ENCODE peak calls at places on chromosomes 1 and 21, in eight cellular contexts. A is pancreas; V is K562; U is CD8-positive, alpha-beta T cell; B is sigmoid colon; M is dorsolateral prefrontal cortex; Z is heart left ventricle; S is GM23338. T is an unnamed sample. For H3K27me3, the result is how much of the 10 kb centered on the place peaks cover.

GRCh38 chr1:41152622-41153044 is 89.5 kb downstream of the SCMH1 start:
- DNase-seq in A (no peak), V (no peak), B (peak), U (no peak), S (no peak), M (no peak), Z (no peak), T (no peak)

GRCh38 chr1:89918794-89919155 is 76.1 kb upstream of the ZNF326 start:
- DNase-seq in A (no peak), U (no peak), B (no peak), Z (no peak), M (no peak), S (no peak), V (no peak), T (no peak)

GRCh38 chr1:222465211-222466041 is 82.5 kb downstream of the HHIPL2 start:
- DNase-seq in A (peak), V (peak), U (peak), M (peak), S (peak), B (peak), Z (peak), T (peak)

GRCh38 chr1:58500036-58500435 is 46.5 kb downstream of the OMA1 start:
- DNase-seq in A (no peak), S (no peak), U (no peak), Z (no peak), V (no peak), B (no peak), M (no peak), T (no peak)

GRCh38 chr1:161743231-161743630 is 6.4 kb upstream of the DUSP12 start:
- DNase-seq in Z (no peak), S (peak), B (no peak), A (no peak), M (no peak), U (no peak), V (no peak), T (no peak)

GRCh38 chr1:115718011-115718754 is 50.3 kb downstream of the CASQ2 start:
- DNase-seq in M (no peak), U (no peak), Z (no peak), A (no peak), S (no peak), B (no peak), V (no peak), T (no peak)

GRCh38 chr1:46522184-46522968 is 29.1 kb downstream of the KNCN start:
- DNase-seq in V (peak), U (no peak), B (no peak), M (no peak), S (no peak), Z (no peak), A (no peak), T (no peak)

GRCh38 chr1:160855181-160855981 is 7.3 kb downstream of the CD244 start:
- DNase-seq in S (no peak), U (peak), V (no peak), M (no peak), Z (no peak), B (no peak), A (no peak), T (no peak)

GRCh38 chr1:36476945-36477344 is 5.8 kb downstream of the CSF3R start:
- DNase-seq in Z (no peak), M (no peak), S (no peak), A (no peak), B (no peak), V (no peak), U (no peak), T (no peak)

GRCh38 chr21:41236361-41236973 is 68.5 kb downstream of the BACE2 start:
- DNase-seq in B (no peak), A (no peak), V (no peak), M (no peak), S (no peak), Z (no peak), U (no peak), T (no peak)

GRCh38 chr1:109906160-109906838 is 4.3 kb upstream of the CSF1 start:
- DNase-seq in A (no peak), V (no peak), Z (no peak), B (no peak), S (no peak), U (peak), M (no peak), T (peak)

GRCh38 chr1:156480411-156481192 is 20.0 kb downstream of the MEF2D start:
- DNase-seq in B (peak), S (peak), A (no peak), U (peak), Z (peak), M (no peak), V (peak), T (peak)

GRCh38 chr1:12003762-12004161 is 15.5 kb upstream of the MIIP start:
- DNase-seq in A (no peak), S (no peak), V (no peak), B (no peak), Z (no peak), M (no peak), U (no peak), T (no peak)

GRCh38 chr1:19813651-19813960 is 1.5 kb downstream of the RNF186 start:
- DNase-seq in V (no peak), B (no peak), U (no peak), Z (no peak), A (no peak), M (no peak), S (no peak), T (no peak)

GRCh38 chr1:39250460-39251240 is 46.2 kb downstream of the MACF1 start:
- DNase-seq in V (no peak), U (no peak), S (no peak), M (no peak), B (no peak), Z (no peak), A (no peak), T (no peak)

GRCh38 chr1:94417702-94417961 is 557 bp upstream of the ABCD3 start:
- DNase-seq in Z (no peak), A (no peak), V (no peak), M (no peak), B (no peak), S (no peak), U (no peak), T (no peak)

GRCh38 chr1:157000686-157001085 is 44.9 kb downstream of the ARHGEF11 start:
- DNase-seq in M (no peak), U (no peak), B (no peak), V (no peak), S (no peak), A (no peak), Z (no peak), T (no peak)

GRCh38 chr21:38960251-38960650 is 154.5 kb downstream of the ETS2 start:
- DNase-seq in A (no peak), M (no peak), Z (no peak), V (no peak), S (no peak), U (no peak), B (no peak), T (no peak)

GRCh38 chr1:234871710-234872262 is 256.9 kb downstream of the TOMM20 start:
- DNase-seq in M (no peak), V (no peak), Z (no peak), B (no peak), U (no peak), A (no peak), S (no peak), T (no peak)

GRCh38 chr1:51131185-51131584 is 29.2 kb downstream of the C1orf185 start:
- DNase-seq in U (no peak), Z (no peak), M (no peak), S (no peak), A (no peak), B (no peak), V (no peak), T (no peak)

GRCh38 chr1:116345830-116346229 is 27.2 kb upstream of the ATP1A1 start:
- DNase-seq in Z (no peak), U (peak), S (peak), B (no peak), V (no peak), A (no peak), M (peak), T (no peak)

GRCh38 chr1:220956861-220957605 is 77.8 kb downstream of the HLX start:
- DNase-seq in Z (no peak), A (peak), M (no peak), S (no peak), V (no peak), U (no peak), B (no peak), T (no peak)

GRCh38 chr1:244200596-244200995 is 149.5 kb downstream of the ZBTB18 start:
- DNase-seq in S (no peak), M (no peak), Z (no peak), A (no peak), V (no peak), U (no peak), B (no peak), T (no peak)

GRCh38 chr1:206951318-206952105 is 5.2 kb upstream of the PIGR start:
- DNase-seq in V (no peak), S (no peak), A (no peak), B (no peak), M (no peak), U (no peak), Z (no peak), T (no peak)

GRCh38 chr1:8911416-8912309 is 33.2 kb upstream of the ENO1 start:
- DNase-seq in U (no peak), A (no peak), M (no peak), B (no peak), S (peak), V (no peak), Z (no peak), T (no peak)

GRCh38 chr21:46218906-46219590 is 9.5 kb downstream of the LSS start:
- DNase-seq in V (no peak), U (no peak), A (no peak), B (peak), M (no peak), Z (no peak), S (no peak), T (no peak)

GRCh38 chr21:33977721-33978369 is 62.2 kb upstream of the ATP5PO start:
- DNase-seq in U (no peak), V (no peak), M (no peak), A (no peak), Z (no peak), B (no peak), S (no peak), T (no peak)

GRCh38 chr1:218991089-218991488 is 182.6 kb upstream of the LYPLAL1 start:
- DNase-seq in S (no peak), U (no peak), M (no peak), A (no peak), V (no peak), B (no peak), Z (no peak), T (no peak)

GRCh38 chr1:71908871-71909390 is 373.4 kb downstream of the NEGR1 start:
- DNase-seq in U (no peak), A (no peak), S (no peak), M (no peak), Z (no peak), B (no peak), V (no peak), T (no peak)

GRCh38 chr1:248850124-248850523 is 8.8 kb downstream of the ZNF692 start:
- DNase-seq in Z (no peak), B (no peak), A (no peak), U (no peak), V (no peak), M (no peak), S (no peak), T (no peak)

GRCh38 chr1:21308847-21309652 is 18.8 kb upstream of the ECE1 start:
- DNase-seq in S (no peak), U (no peak), M (no peak), Z (no peak), B (peak), A (no peak), V (no peak), T (no peak)

GRCh38 chr1:12339410-12339809 is 109.6 kb downstream of the VPS13D start:
- DNase-seq in A (no peak), V (peak), S (peak), M (no peak), U (no peak), Z (peak), B (no peak), T (no peak)

GRCh38 chr1:109307363-109308021 is 681 bp upstream of the MYBPHL start:
- DNase-seq in A (no peak), M (peak), B (peak), V (peak), S (no peak), Z (peak), U (no peak), T (no peak)

GRCh38 chr1:228691926-228692325 is 43.4 kb upstream of the RHOU start:
- DNase-seq in Z (no peak), V (peak), U (no peak), A (peak), B (no peak), M (no peak), S (peak), T (peak)

DNA sequence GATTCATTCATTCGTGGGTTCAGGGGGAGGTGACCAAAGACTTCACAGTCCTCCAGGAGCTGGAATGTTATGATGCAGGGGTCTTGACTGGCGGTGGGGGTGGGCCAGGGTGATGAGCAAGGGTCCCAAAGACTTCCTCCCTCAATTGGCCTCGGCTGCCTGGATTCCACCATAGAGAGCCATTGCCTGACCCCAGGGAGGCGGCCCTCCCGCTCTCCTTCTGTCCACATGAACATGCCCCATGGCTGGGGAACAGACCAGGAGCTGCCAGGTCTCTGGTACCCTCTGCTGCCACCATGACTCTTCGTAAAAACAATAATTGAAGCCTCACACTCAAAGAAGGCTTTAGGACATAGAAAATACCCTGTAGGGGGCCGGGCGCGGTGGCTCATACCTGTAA is 102.5 kb upstream of the CASZ1 start:
- DNase-seq in M (no peak), Z (no peak), V (no peak), S (no peak), U (no peak), A (no peak), B (no peak), T (no peak)
- H3K27me3 ChIP-seq in M (under half), Z (under half), V (half or more), S (under half), U (under half), A (under half), B (under half), T (half or more)

GRCh38 chr1:2966940-2967725 is 54.1 kb upstream of the ACTRT2 start:
- DNase-seq in M (peak), V (no peak), B (peak), A (no peak), U (no peak), S (no peak), Z (no peak), T (no peak)

GRCh38 chr1:2967881-2968280 is 53.4 kb upstream of the ACTRT2 start:
- DNase-seq in A (no peak), Z (no peak), U (no peak), S (no peak), B (peak), V (no peak), M (peak), T (no peak)

GRCh38 chr1:2962946-2963345 is 58.3 kb upstream of the ACTRT2 start:
- DNase-seq in U (no peak), B (peak), V (no peak), A (no peak), Z (no peak), M (no peak), S (no peak), T (no peak)

GRCh38 chr1:2966435-2966834 is 54.8 kb upstream of the ACTRT2 start:
- DNase-seq in B (peak), Z (no peak), V (no peak), A (no peak), M (no peak), S (no peak), U (no peak), T (no peak)

DNA sequence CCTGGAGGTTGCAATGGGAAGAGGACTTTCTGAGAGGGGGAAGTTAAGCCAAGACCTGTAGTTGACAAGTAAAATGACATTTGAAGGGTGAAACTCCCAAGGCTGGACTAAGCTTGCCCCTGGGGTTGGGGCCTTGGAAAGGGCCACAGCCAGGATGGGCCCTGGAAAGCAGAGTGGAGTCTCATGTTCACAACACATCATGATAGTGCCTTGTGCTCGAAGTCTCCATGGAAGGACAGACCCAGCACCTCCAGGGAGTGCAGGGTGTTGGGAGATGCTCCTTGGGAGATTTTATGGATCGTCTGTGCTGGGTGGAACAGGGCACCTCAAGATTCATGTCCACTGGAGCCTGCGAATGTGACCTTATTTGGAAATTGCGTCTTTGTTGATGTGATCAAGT is 55.6 kb upstream of the ACTRT2 start:
- DNase-seq in A (no peak), M (peak), V (no peak), B (peak), Z (no peak), S (no peak), U (no peak), T (no peak)
- TF ChIP-seq CTCF in A (no peak), M (no peak), V (no peak), B (no peak), Z (no peak), S (no peak), U (no peak), T (no peak)

GRCh38 chr1:154944422-154945159 is 8.1 kb upstream of the PMVK start:
- DNase-seq in Z (no peak), M (no peak), U (no peak), B (no peak), V (no peak), A (no peak), S (no peak), T (peak)

GRCh38 chr1:154945160-154945961 is 8.8 kb upstream of the PMVK start:
- DNase-seq in U (no peak), S (no peak), B (no peak), Z (no peak), A (no peak), V (no peak), M (no peak), T (no peak)

GRCh38 chr1:154941332-154941995 is 4.9 kb upstream of the PMVK start:
- DNase-seq in S (peak), B (no peak), A (peak), U (no peak), M (no peak), Z (no peak), V (no peak), T (no peak)

GRCh38 chr1:154945962-154946850 is 9.7 kb upstream of the PMVK start:
- DNase-seq in S (no peak), B (no peak), U (no peak), Z (no peak), A (no peak), V (no peak), M (no peak), T (no peak)

DNA sequence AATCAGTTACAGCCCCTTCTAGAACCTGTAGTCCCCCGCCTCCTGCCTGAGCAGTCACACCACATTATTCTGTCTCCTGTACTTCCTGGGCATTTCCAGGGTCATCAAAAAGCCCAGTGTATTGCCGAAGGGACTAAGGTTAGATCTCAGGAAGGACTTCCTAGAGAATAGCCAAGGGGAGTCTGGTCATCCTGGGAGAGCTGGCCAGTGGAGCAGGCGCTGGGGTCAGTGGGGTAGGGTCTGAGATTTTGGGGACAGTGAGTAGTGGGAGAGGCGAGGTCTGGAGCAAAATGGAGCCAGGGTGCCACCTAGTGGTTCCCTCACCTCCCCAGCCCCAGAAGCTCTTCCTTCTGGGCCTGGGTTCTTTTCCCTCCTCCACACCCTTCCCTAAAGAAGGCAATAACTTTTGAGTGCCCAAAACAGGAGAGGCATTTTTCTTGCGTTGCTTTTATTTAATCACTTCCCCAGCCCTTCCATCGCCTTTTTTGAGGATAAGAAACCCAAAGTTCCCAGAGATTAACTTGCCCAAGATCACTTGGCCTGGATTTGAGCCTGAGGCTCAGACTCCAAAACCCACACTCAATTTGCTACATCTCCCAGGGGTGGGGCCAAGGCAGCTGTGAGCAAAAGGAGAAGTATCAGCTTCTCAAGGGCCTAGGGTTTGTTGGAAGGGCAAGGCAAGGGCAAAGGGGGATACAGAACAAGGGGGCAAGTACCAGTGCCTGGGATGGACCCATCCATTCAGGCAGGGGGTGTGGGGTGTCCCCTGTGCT is 7.3 kb upstream of the PMVK start:
- DNase-seq in A (no peak), Z (no peak), U (no peak), V (peak), S (peak), M (no peak), B (no peak), T (peak)
- H3K27me3 ChIP-seq in A (under half), Z (under half), U (under half), V (under half), S (under half), M (under half), B (under half), T (under half)

DNA sequence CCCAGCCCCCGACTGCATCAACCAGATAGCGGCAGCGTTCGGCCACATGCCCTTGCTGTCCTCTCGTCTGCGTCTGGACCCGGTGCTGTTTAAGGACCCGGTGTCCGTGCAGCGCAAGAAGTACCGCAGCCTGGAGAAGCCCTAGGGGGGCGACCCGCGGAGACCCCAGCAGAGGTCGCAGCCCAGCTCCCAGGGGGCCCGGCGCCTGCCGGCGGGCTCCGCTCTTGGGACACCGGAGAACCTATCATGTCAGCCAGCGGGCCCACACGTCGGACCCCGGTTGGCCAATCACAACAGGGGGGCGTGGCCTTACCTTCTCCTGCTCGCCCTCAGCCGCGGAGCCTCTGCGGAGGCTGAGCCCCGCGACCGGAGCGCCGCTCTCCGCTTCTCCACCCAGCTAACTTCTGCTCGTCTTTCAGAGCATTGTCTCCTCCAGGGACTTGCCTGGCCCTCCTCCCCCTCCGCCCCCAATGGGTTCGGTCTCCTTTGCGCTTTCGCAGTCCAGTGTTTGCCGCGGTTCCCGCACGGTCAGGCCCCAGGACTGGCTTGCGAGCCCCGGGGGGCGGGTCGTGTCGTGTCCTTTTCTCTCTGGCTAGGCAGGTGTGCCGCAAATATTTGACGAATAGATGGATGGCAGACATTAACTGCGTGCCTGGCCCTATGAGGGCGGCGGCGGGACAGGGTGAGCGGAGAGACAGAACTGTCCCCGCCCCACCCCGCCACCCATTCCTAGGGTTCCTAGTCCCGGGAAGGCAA is 10.5 kb downstream of the SLC30A2 start:
- DNase-seq in V (peak), M (peak), U (peak), S (peak), A (peak), B (peak), Z (peak), T (peak)
- TF ChIP-seq CTCF in V (peak), M (no peak), U (no peak), S (peak), A (no peak), B (no peak), Z (no peak), T (no peak)